ENCODE peak calls at places on chromosome 12, in eight cellular contexts. L is dermis microvascular lymphatic vessel endothelial cell; R is CD4-positive, alpha-beta T cell; P is CD8-positive, alpha-beta memory T cell; N is EH; Y is fibroblast of lung; G is neural crest cell; I is cardiac muscle cell. T is an unnamed sample.

GRCh38 chr12:74900232-74900631 is 309.4 kb downstream of the KCNC2 start:
- DNase-seq in G (no peak), L (no peak), R (no peak), Y (no peak), P (no peak), I (no peak), N (no peak), T (no peak)

GRCh38 chr12:4567073-4567881 is 5.3 kb downstream of the DYRK4 start:
- DNase-seq in N (no peak), Y (no peak), P (no peak), I (no peak), R (no peak), G (no peak), L (no peak), T (no peak)

GRCh38 chr12:48779869-48780268 is 9.0 kb downstream of the ADCY6 start:
- DNase-seq in R (no peak), G (no peak), I (peak), L (peak), N (peak), P (no peak), Y (peak), T (peak)

GRCh38 chr12:123488539-123489230 is 30.7 kb downstream of the SNRNP35 start:
- DNase-seq in L (no peak), I (peak), R (no peak), N (no peak), Y (no peak), G (no peak), P (no peak), T (no peak)

GRCh38 chr12:11105546-11105945 is 13.4 kb upstream of the TAS2R43 start:
- DNase-seq in N (no peak), R (no peak), I (no peak), G (no peak), Y (no peak), P (no peak), L (no peak), T (no peak)

GRCh38 chr12:88057994-88058718 is 29.0 kb upstream of the C12orf50 start:
- DNase-seq in I (peak), Y (no peak), R (no peak), G (no peak), P (no peak), N (peak), L (no peak), T (no peak)

GRCh38 chr12:73726881-73727280 is 810.8 kb upstream of the ATXN7L3B start:
- DNase-seq in L (no peak), G (no peak), P (no peak), Y (no peak), I (no peak), N (no peak), R (no peak), T (no peak)

GRCh38 chr12:59699408-59700144 is 103.7 kb downstream of the SLC16A7 start:
- DNase-seq in Y (peak), R (no peak), P (no peak), G (no peak), I (no peak), N (peak), L (no peak), T (peak)

GRCh38 chr12:92292016-92292415 is 146.4 kb upstream of the BTG1 start:
- DNase-seq in G (no peak), P (no peak), I (no peak), N (peak), L (no peak), R (no peak), Y (no peak), T (no peak)

GRCh38 chr12:109995366-109995702 is 834 bp downstream of the GIT2 start:
- DNase-seq in G (no peak), N (no peak), R (no peak), Y (no peak), P (no peak), L (no peak), I (no peak), T (no peak)

GRCh38 chr12:28104338-28104737 is 85.9 kb upstream of the CCDC91 start:
- DNase-seq in I (no peak), R (no peak), P (no peak), G (no peak), L (no peak), N (no peak), Y (peak), T (no peak)

GRCh38 chr12:64088431-64089349 is 133.4 kb downstream of the KICS2 start:
- DNase-seq in G (no peak), L (peak), P (no peak), I (peak), Y (peak), N (peak), R (no peak), T (peak)

GRCh38 chr12:57517187-57517586 is 3.1 kb downstream of the DDIT3 start:
- DNase-seq in R (no peak), P (no peak), Y (peak), G (no peak), I (no peak), N (peak), L (no peak), T (peak)

GRCh38 chr12:128820723-128821432 is 2.9 kb downstream of the SLC15A4 start:
- DNase-seq in I (no peak), L (no peak), R (no peak), P (no peak), Y (no peak), N (no peak), G (no peak), T (no peak)

GRCh38 chr12:122850695-122851350 is 15.6 kb downstream of the HIP1R start:
- DNase-seq in G (no peak), R (no peak), N (peak), L (no peak), P (no peak), Y (peak), I (no peak), T (peak)

GRCh38 chr12:11727133-11727664 is 77.7 kb downstream of the ETV6 start:
- DNase-seq in L (no peak), N (no peak), P (no peak), G (no peak), R (peak), I (no peak), Y (no peak), T (no peak)

GRCh38 chr12:90859591-90859990 is 95.4 kb downstream of the CCER1 start:
- DNase-seq in G (no peak), P (no peak), R (no peak), I (no peak), N (no peak), Y (no peak), L (no peak), T (no peak)